ENCODE peak calls at places on chromosomes 2 and 18, in nine cellular contexts. X is M059J; L is NCI-H1417; D is activated CD4-positive, alpha-beta T cell treated with anti-CD3 and anti-CD28 coated beads, Interleukin-2, amount 50 U/mL, for 4 hours; T is brain microvascular endothelial cell; S is neural progenitor cell; A is putamen; H is foreskin fibroblast; R is NCI-H446. B is an unnamed sample.

GRCh38 chr2:191228861-191229260 is 16.3 kb upstream of the MYO1B start:
- DNase-seq in H (no peak), D (no peak), L (no peak), R (peak; percentile 62), X (no peak), S (no peak), T (no peak), A (no peak), B (no peak)

GRCh38 chr2:96800762-96801463 is 15.2 kb upstream of the CNNM3 start:
- DNase-seq in X (peak; percentile 53), L (peak; percentile 45), H (peak; percentile 77), S (peak; percentile 80), R (no peak), A (peak; percentile 49), D (peak; percentile 67), T (peak; percentile 47), B (peak; percentile 80)

GRCh38 chr2:669323-669722 is 7.9 kb downstream of the TMEM18 start:
- DNase-seq in T (peak; percentile 72), H (peak; percentile 78), A (no peak), L (no peak), S (no peak), X (peak; percentile 32), R (no peak), D (no peak), B (no peak)

GRCh38 chr18:43049021-43049420 is 66.5 kb downstream of the RIT2 start:
- DNase-seq in A (no peak), R (no peak), X (peak; percentile 66), S (no peak), T (peak; percentile 61), H (peak; percentile 1), D (no peak), L (no peak), B (no peak)

GRCh38 chr2:221392228-221392881 is 179.7 kb downstream of the EPHA4 start:
- DNase-seq in S (no peak), L (no peak), T (no peak), D (no peak), A (no peak), R (no peak), X (no peak), H (no peak), B (no peak)

GRCh38 chr18:25044694-25045093 is 307.3 kb downstream of the ZNF521 start:
- DNase-seq in L (no peak), A (no peak), T (no peak), S (no peak), H (no peak), X (no peak), D (no peak), R (no peak), B (no peak)

GRCh38 chr2:107747964-107748583 is 78.6 kb upstream of the RGPD4 start:
- DNase-seq in T (no peak), L (no peak), H (no peak), A (no peak), S (no peak), R (no peak), X (peak; percentile 62), D (no peak), B (no peak)

GRCh38 chr2:39920318-39920775 is 141.3 kb upstream of the THUMPD2 start:
- DNase-seq in A (no peak), S (no peak), T (no peak), H (no peak), R (no peak), D (no peak), X (peak; percentile 20), L (no peak), B (peak; percentile 95)

GRCh38 chr2:223760838-223761502 is 76.4 kb downstream of the AP1S3 start:
- DNase-seq in R (no peak), T (peak; percentile 83), X (peak; percentile 96), D (peak; percentile 7), H (peak; percentile 92), L (no peak), A (no peak), S (peak; percentile 26), B (peak; percentile 56)

GRCh38 chr18:46264255-46264654 is 160.1 kb downstream of the HAUS1 start:
- DNase-seq in H (no peak), L (no peak), X (peak; percentile 70), R (no peak), A (no peak), D (no peak), T (no peak), S (peak; percentile 43), B (no peak)

GRCh38 chr2:162688403-162688802 is 150.2 kb downstream of the KCNH7 start:
- DNase-seq in X (no peak), H (no peak), L (no peak), D (no peak), R (no peak), T (no peak), S (no peak), A (no peak), B (no peak)

GRCh38 chr2:212912445-212913103 is 238.8 kb downstream of the IKZF2 start:
- DNase-seq in X (peak; percentile 91), R (no peak), A (peak; percentile 30), D (no peak), S (no peak), L (no peak), H (peak; percentile 57), T (peak; percentile 44), B (no peak)

GRCh38 chr2:227724394-227725039 is at the start of gene SCYGR6:
- DNase-seq in H (no peak), A (no peak), S (no peak), D (no peak), L (no peak), R (no peak), X (no peak), T (no peak), B (no peak)

GRCh38 chr2:138699421-138699820 is 80.8 kb downstream of the NXPH2 start:
- DNase-seq in X (no peak), D (no peak), S (no peak), H (no peak), A (no peak), R (no peak), T (no peak), L (no peak), B (no peak)

GRCh38 chr2:30358822-30359221 is 88.2 kb upstream of the LCLAT1 start:
- DNase-seq in S (no peak), A (no peak), T (no peak), L (no peak), R (peak; percentile 8), D (no peak), H (peak; percentile 24), X (no peak), B (no peak)

GRCh38 chr2:154490540-154490939 is 208.0 kb upstream of the KCNJ3 start:
- DNase-seq in H (no peak), L (no peak), S (no peak), T (no peak), R (no peak), X (no peak), A (no peak), D (no peak), B (no peak)

GRCh38 chr2:134244587-134244986 is 9.3 kb upstream of the MGAT5 start:
- DNase-seq in D (no peak), H (no peak), T (no peak), R (no peak), A (no peak), X (no peak), S (no peak), L (no peak), B (peak; percentile 67)

GRCh38 chr2:223465793-223466192 is 136.4 kb downstream of the SCG2 start:
- DNase-seq in R (peak; percentile 53), S (no peak), T (peak; percentile 96), X (peak; percentile 98), H (peak; percentile 99), D (no peak), A (no peak), L (no peak), B (no peak)

GRCh38 chr18:46260016-46260878 is 156.1 kb downstream of the HAUS1 start:
- DNase-seq in S (no peak), X (peak; percentile 95), T (peak; percentile 47), A (no peak), L (no peak), H (peak; percentile 82), R (no peak), D (no peak), B (no peak)

GRCh38 chr18:457120-457519 is 43.4 kb downstream of the COLEC12 start:
- DNase-seq in T (peak; percentile 66), X (no peak), R (no peak), L (peak; percentile 1), S (peak; percentile 53), A (no peak), D (no peak), H (peak; percentile 89), B (peak; percentile 79)

GRCh38 chr2:58131191-58132011 is 84.8 kb downstream of the VRK2 start:
- DNase-seq in A (peak; percentile 55), R (no peak), L (no peak), H (peak; percentile 84), T (peak; percentile 79), X (no peak), S (no peak), D (no peak), B (peak; percentile 4)

GRCh38 chr18:58611471-58612131 is 17.3 kb downstream of the ALPK2 start:
- DNase-seq in X (peak; percentile 79), H (no peak), D (no peak), A (no peak), T (peak; percentile 40), L (no peak), S (peak; percentile 92), R (no peak), B (no peak)

GRCh38 chr2:10954856-10955818 is 43.4 kb downstream of the KCNF1 start:
- DNase-seq in A (no peak), T (no peak), D (no peak), S (no peak), H (no peak), R (no peak), L (no peak), X (peak; percentile 71), B (no peak)

GRCh38 chr2:168773719-168774521 is 28.5 kb upstream of the NOSTRIN start:
- DNase-seq in D (no peak), H (peak; percentile 73), T (peak; percentile 67), A (no peak), R (peak; percentile 9), X (peak; percentile 52), L (peak; percentile 49), S (peak; percentile 48), B (peak; percentile 49)

GRCh38 chr2:36650031-36650430 is 46.5 kb upstream of the VIT start:
- DNase-seq in A (no peak), S (no peak), T (peak; percentile 66), L (no peak), H (peak; percentile 86), R (no peak), D (no peak), X (peak; percentile 96), B (peak; percentile 7)

B was measured in OCI-LY7.